ENCODE peak calls at places on chromosome 15, in four cellular contexts. One of them, this sample, is unnamed.

GRCh38 chr15:90598679-90599078 is 69.0 kb downstream of the CRTC3 start:
- DNase-seq in HCT116: no peak
- DNase-seq in GM06990: no peak
- DNase-seq in CD4-positive, alpha-beta T cell: no peak
- DNase-seq in this sample: no peak

GRCh38 chr15:84955089-84955848 is 26.4 kb upstream of the PDE8A start:
- DNase-seq in CD4-positive, alpha-beta T cell: peak
- DNase-seq in HCT116: peak
- DNase-seq in GM06990: no peak
- DNase-seq in this sample: peak

GRCh38 chr15:60591491-60592385 is 112.8 kb upstream of the ICE2 start:
- DNase-seq in GM06990: peak
- DNase-seq in CD4-positive, alpha-beta T cell: peak
- DNase-seq in HCT116: no peak
- DNase-seq in this sample: no peak

GRCh38 chr15:82021992-82022391 is 23.8 kb downstream of the MEX3B start:
- DNase-seq in CD4-positive, alpha-beta T cell: no peak
- DNase-seq in GM06990: no peak
- DNase-seq in HCT116: no peak
- DNase-seq in this sample: no peak

GRCh38 chr15:64288999-64289398 is 67.0 kb downstream of the CSNK1G1 start:
- DNase-seq in HCT116: no peak
- DNase-seq in CD4-positive, alpha-beta T cell: no peak
- DNase-seq in GM06990: no peak
- DNase-seq in this sample: no peak

GRCh38 chr15:70376031-70376928 is 278.6 kb upstream of the TLE3 start:
- DNase-seq in HCT116: no peak
- DNase-seq in CD4-positive, alpha-beta T cell: no peak
- DNase-seq in GM06990: no peak
- DNase-seq in this sample: no peak

GRCh38 chr15:91102546-91103330 is 2.7 kb downstream of the SV2B start:
- DNase-seq in GM06990: no peak
- DNase-seq in CD4-positive, alpha-beta T cell: no peak
- DNase-seq in HCT116: no peak
- DNase-seq in this sample: no peak

GRCh38 chr15:98708191-98708590 is 59.9 kb downstream of the IGF1R start:
- DNase-seq in GM06990: no peak
- DNase-seq in HCT116: no peak
- DNase-seq in CD4-positive, alpha-beta T cell: no peak
- DNase-seq in this sample: no peak

GRCh38 chr15:78090422-78090821 is 1.9 kb upstream of the SH2D7 start:
- DNase-seq in HCT116: no peak
- DNase-seq in GM06990: no peak
- DNase-seq in CD4-positive, alpha-beta T cell: no peak
- DNase-seq in this sample: no peak

GRCh38 chr15:52733696-52734255 is 54.6 kb upstream of the ATOSA start:
- DNase-seq in HCT116: no peak
- DNase-seq in CD4-positive, alpha-beta T cell: no peak
- DNase-seq in GM06990: no peak
- DNase-seq in this sample: no peak

GRCh38 chr15:50186752-50187151 is 4.8 kb downstream of the SLC27A2 start:
- DNase-seq in GM06990: no peak
- DNase-seq in HCT116: no peak
- DNase-seq in CD4-positive, alpha-beta T cell: no peak
- DNase-seq in this sample: no peak

GRCh38 chr15:72231847-72232461 is 964 bp upstream of the PKM start:
- DNase-seq in GM06990: no peak
- DNase-seq in HCT116: no peak
- DNase-seq in CD4-positive, alpha-beta T cell: peak
- DNase-seq in this sample: no peak

GRCh38 chr15:72229947-72230196 is 1.1 kb downstream of the PKM start:
- DNase-seq in GM06990: no peak
- DNase-seq in CD4-positive, alpha-beta T cell: no peak
- DNase-seq in HCT116: no peak
- DNase-seq in this sample: no peak

GRCh38 chr15:72229076-72229946 is 1.7 kb downstream of the PKM start:
- DNase-seq in GM06990: peak
- DNase-seq in HCT116: no peak
- DNase-seq in CD4-positive, alpha-beta T cell: peak
- DNase-seq in this sample: no peak

GRCh38 chr15:72231066-72231846 is at the start of gene PKM:
- DNase-seq in CD4-positive, alpha-beta T cell: peak
- DNase-seq in HCT116: peak
- DNase-seq in GM06990: peak
- DNase-seq in this sample: peak

DNA sequence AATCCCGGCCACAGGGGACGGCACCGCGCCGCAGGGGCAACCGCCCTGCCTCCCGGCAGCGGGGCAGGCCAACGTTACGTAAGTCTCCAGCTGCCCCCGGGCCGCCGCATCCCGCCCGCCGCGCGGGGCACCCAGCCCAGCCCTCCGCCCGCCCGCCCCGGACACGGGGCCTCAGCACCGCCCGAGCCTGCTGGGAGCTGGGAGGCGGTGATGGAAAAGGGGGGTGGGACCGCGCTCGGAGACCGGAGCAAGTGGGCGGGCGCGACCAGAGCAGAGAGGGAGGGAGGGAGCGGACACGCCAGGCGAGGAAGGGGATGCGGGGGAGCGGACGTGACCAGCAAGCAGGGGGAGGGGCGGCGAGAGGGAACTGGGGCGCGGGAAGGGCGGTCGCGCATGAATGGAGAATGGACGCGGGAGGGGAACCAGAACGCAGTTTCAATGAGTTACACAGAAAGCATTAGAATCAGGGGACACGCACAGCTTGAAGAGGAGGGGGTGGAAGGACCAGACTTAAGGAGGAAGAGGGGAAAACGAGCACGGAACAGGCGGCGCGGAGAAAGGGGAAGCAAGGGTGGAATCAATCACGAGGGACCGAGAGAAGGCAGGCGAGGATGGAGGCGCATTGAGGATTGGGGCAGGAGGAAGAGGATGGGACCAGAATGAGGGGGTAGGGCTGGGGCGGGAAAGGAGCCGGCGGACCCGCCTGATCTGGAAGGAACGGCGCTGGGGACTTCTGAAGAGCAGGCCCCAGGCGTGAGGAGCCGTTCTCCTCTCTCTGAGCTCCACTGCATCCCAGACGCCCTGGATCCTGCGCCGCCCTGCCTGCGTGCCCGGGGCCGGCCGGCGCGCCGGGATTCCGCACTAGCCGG is 559 bp downstream of the PKM start:
- DNase-seq in CD4-positive, alpha-beta T cell: peak
- DNase-seq in GM06990: peak
- DNase-seq in HCT116: no peak
- DNase-seq in this sample: peak
- TF ChIP-seq CTCF in CD4-positive, alpha-beta T cell: no peak
- TF ChIP-seq CTCF in GM06990: no peak
- TF ChIP-seq CTCF in HCT116: no peak
- TF ChIP-seq CTCF in this sample: no peak

DNA sequence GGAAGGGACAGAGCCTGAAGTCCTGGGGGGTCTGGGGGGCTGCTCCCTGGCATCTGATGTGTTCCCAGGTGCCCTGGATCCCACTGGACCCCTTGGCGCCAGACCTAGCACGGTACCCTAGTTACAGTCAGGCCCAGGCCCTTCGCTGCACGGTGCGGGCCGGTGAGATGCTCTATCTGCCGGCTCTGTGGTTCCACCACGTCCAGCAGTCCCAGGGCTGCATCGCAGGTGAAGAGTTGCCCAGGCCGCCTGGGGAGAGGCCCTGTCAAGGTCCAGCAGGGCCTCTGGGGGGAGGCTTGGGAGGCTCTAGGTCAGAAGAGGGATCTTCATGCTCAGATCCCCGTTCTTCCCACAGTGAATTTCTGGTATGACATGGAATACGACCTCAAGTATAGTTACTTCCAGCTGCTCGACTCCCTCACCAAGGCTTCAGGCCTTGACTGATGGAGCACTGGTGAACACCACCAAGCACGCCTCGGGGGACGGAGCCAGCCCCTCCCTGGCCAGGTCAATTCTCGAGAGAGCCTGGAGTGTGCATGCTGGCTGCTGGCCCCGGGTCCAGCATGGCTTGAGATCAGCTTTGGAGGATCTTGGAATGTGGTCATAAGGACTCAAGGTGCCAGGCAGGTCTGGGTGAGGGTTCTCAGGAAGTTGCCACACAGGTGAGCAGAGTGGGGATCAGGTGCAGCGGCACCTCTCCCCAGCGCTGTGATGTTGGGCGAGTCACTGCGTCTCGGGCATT is 1.8 kb upstream of the PLA2G4B start:
- DNase-seq in HCT116: no peak
- DNase-seq in GM06990: no peak
- DNase-seq in CD4-positive, alpha-beta T cell: no peak
- DNase-seq in this sample: no peak
- TF ChIP-seq CTCF in HCT116: no peak
- TF ChIP-seq CTCF in GM06990: no peak
- TF ChIP-seq CTCF in CD4-positive, alpha-beta T cell: no peak
- TF ChIP-seq CTCF in this sample: no peak

DNA sequence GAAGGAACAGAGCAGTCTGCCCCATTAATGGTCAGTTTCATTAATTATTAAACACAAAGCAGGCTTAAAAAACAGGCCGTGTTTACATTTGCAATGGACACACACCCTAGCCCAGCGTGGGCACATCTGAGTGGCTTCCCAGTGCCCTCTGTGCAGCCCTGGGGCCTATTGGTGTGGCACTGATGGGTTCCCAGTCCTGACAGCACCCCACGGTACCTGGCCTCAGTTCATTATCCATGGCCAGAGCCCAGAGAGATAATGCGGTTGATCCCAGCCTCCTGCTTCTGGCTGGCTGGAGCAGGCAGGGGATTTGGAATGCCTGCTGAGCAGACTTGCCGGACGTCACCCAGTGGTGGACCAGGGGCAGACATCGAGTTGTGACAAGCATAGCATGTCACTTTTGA is 110.5 kb upstream of the ABHD17C start:
- DNase-seq in GM06990: no peak
- DNase-seq in CD4-positive, alpha-beta T cell: no peak
- DNase-seq in HCT116: no peak
- DNase-seq in this sample: no peak
- TF ChIP-seq CTCF in GM06990: no peak
- TF ChIP-seq CTCF in CD4-positive, alpha-beta T cell: no peak
- TF ChIP-seq CTCF in HCT116: no peak
- TF ChIP-seq CTCF in this sample: no peak

GRCh38 chr15:35289029-35289617 is 204.0 kb upstream of the NANOGP8 start:
- DNase-seq in HCT116: peak
- DNase-seq in CD4-positive, alpha-beta T cell: no peak
- DNase-seq in GM06990: no peak
- DNase-seq in this sample: peak
- TF ChIP-seq CTCF in HCT116: peak
- TF ChIP-seq CTCF in CD4-positive, alpha-beta T cell: peak
- TF ChIP-seq CTCF in GM06990: peak
- TF ChIP-seq CTCF in this sample: peak

GRCh38 chr15:56869573-56869972 is 48.9 kb upstream of the TCF12 start:
- DNase-seq in GM06990: no peak
- DNase-seq in CD4-positive, alpha-beta T cell: no peak
- DNase-seq in HCT116: peak
- DNase-seq in this sample: no peak
- TF ChIP-seq CTCF in GM06990: peak
- TF ChIP-seq CTCF in CD4-positive, alpha-beta T cell: peak
- TF ChIP-seq CTCF in HCT116: peak
- TF ChIP-seq CTCF in this sample: peak

GRCh38 chr15:34853001-34853758 is 57.8 kb upstream of the ACTC1 start:
- DNase-seq in GM06990: no peak
- DNase-seq in CD4-positive, alpha-beta T cell: no peak
- DNase-seq in HCT116: no peak
- DNase-seq in this sample: no peak
- TF ChIP-seq CTCF in GM06990: no peak
- TF ChIP-seq CTCF in CD4-positive, alpha-beta T cell: no peak
- TF ChIP-seq CTCF in HCT116: peak
- TF ChIP-seq CTCF in this sample: no peak

GRCh38 chr15:101578443-101578894 is 73.7 kb downstream of the TM2D3 start:
- DNase-seq in HCT116: peak
- DNase-seq in CD4-positive, alpha-beta T cell: no peak
- DNase-seq in GM06990: no peak
- DNase-seq in this sample: no peak
- TF ChIP-seq CTCF in HCT116: peak
- TF ChIP-seq CTCF in CD4-positive, alpha-beta T cell: no peak
- TF ChIP-seq CTCF in GM06990: peak
- TF ChIP-seq CTCF in this sample: peak

This sample was measured in AG09309.